ENCODE peak calls at places on chromosome 19, in four cellular contexts. B is upper lobe of right lung, S is transverse colon, G is heart right ventricle. A is an unnamed sample.

GRCh38 chr19:18514800-18515682 is 6.8 kb downstream of the ELL start:
- DNase-seq in B (peak), S (peak), G (peak), A (no peak)

GRCh38 chr19:31451686-31452325 is 102.6 kb upstream of the TSHZ3 start:
- DNase-seq in B (no peak), S (no peak), G (no peak), A (no peak)

GRCh38 chr19:34926685-34927375 is at the start of gene ZNF30:
- DNase-seq in G (peak), B (peak), S (peak), A (peak)

GRCh38 chr19:50147462-50148423 is 15.3 kb downstream of the IZUMO2 start:
- DNase-seq in B (peak), G (peak), S (peak), A (peak)

GRCh38 chr19:16604615-16605014 is 23.4 kb downstream of the MED26 start:
- DNase-seq in S (no peak), B (no peak), G (no peak), A (no peak)

GRCh38 chr19:13162749-13163608 is 12.8 kb downstream of the IER2 start:
- DNase-seq in S (peak), B (peak), G (peak), A (peak)

GRCh38 chr19:41114132-41114531 is at the start of gene CYP2F1:
- DNase-seq in B (no peak), G (no peak), S (no peak), A (no peak)

GRCh38 chr19:38650911-38651584 is 3.6 kb downstream of the ACTN4 start:
- DNase-seq in S (no peak), B (no peak), G (no peak), A (no peak)

GRCh38 chr19:45769821-45770191 is 754 bp upstream of the SIX5 start:
- DNase-seq in S (peak), G (peak), B (no peak), A (peak)

GRCh38 chr19:12800873-12801465 is 631 bp downstream of the PRDX2 start:
- DNase-seq in B (no peak), S (no peak), G (no peak), A (no peak)

GRCh38 chr19:36008336-36008978 is at the start of gene SYNE4:
- DNase-seq in S (peak), B (peak), G (no peak), A (no peak)
- H3K4me3 ChIP-seq in S (peak), B (peak), G (peak), A (no peak)

GRCh38 chr19:55581145-55581827 is 638 bp upstream of the ZNF579 start:
- DNase-seq in B (no peak), G (no peak), S (no peak), A (no peak)

GRCh38 chr19:55578031-55578760 is 2.5 kb downstream of the ZNF579 start:
- DNase-seq in S (no peak), B (no peak), G (no peak), A (no peak)

GRCh38 chr19:55579766-55580621 is 654 bp downstream of the ZNF579 start:
- DNase-seq in B (no peak), G (peak), S (no peak), A (no peak)

GRCh38 chr19:55580628-55581144 is at the start of gene ZNF579:
- DNase-seq in G (peak), S (peak), B (peak), A (peak)

DNA sequence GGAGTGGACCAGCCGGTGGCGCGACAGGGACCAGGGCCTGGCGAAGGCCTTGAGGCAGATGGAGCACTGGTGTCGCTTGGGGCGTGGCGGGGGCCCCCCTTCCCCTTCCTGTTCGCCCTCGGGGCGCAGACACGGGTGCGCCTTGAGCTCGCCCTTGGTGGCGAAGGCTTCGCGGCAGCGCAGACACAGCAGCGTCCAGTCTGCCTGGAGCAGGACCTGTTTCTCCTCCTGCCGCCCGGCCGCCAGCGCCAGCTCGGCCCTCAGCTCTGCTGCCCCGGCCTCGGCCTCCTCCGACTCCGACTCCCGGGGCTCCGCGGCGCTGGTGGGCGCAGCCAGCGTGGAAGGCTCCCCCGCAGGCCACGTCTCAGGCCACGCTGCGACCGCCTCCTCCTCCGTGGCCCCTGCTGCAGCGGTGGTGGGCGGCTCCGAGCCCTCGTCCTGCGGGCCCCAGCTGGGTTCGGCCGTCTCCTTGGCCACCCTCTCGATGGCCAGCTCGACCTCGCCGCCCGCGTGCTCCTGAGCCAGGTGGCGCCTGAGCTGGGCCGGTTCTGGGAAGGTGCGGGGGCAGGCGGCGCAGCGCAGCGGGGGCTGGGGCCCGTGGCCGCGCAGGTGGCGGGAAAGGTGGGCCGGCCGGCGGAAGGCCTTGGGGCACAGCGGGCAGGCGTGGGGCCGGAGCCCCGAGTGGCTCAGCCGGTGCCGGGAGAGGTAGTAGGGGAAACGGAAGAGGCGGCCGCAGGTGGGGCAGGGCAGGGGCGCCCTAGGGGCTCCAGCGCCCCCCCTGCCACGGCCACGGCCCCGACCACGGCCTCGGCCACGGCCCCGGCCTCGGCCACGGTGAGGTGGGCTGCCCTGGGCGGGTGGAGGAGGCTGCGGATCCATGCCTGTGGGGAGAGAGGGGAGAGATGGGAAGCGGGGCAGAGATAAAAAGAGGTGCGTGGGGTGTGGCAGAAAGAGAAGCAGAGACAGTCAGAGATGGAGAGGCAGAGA is 1.6 kb downstream of the ZNF579 start:
- DNase-seq in G (no peak), S (no peak), B (no peak), A (no peak)
- H3K4me3 ChIP-seq in G (peak), S (no peak), B (peak), A (peak)

GRCh38 chr19:23075031-23075733 is 41.6 kb upstream of the ZNF730 start:
- DNase-seq in B (peak), G (peak), S (peak), A (peak)

GRCh38 chr19:23065306-23065705 is 51.5 kb upstream of the ZNF730 start:
- DNase-seq in B (no peak), G (no peak), S (no peak), A (no peak)

GRCh38 chr19:23070353-23070781 is 46.5 kb upstream of the ZNF730 start:
- DNase-seq in B (no peak), G (peak), S (peak), A (no peak)

GRCh38 chr19:23071087-23071511 is 45.7 kb upstream of the ZNF730 start:
- DNase-seq in G (peak), S (no peak), B (no peak), A (no peak)
- H3K4me3 ChIP-seq in G (peak), S (no peak), B (peak), A (no peak)

GRCh38 chr19:8335343-8336071 is 7.6 kb downstream of the KANK3 start:
- DNase-seq in S (peak), G (no peak), B (peak), A (no peak)
- H3K4me3 ChIP-seq in S (no peak), G (no peak), B (no peak), A (no peak)

GRCh38 chr19:4760285-4760650 is 31.3 kb upstream of the FEM1A start:
- DNase-seq in B (no peak), S (no peak), G (no peak), A (no peak)
- H3K4me3 ChIP-seq in B (peak), S (no peak), G (peak), A (no peak)

A was measured in Jurkat, Clone E6-1.